ENCODE peak calls at places on chromosome 9, in seven cellular contexts. D, L, M, X, U, N and T are unnamed samples.

GRCh38 chr9:98554752-98555151 is 154.0 kb downstream of the GABBR2 start:
- DNase-seq in L (no peak), X (no peak), N (no peak), D (no peak), M (no peak), U (no peak), T (no peak)

GRCh38 chr9:104075801-104076753 is 18.0 kb upstream of the SMC2 start:
- DNase-seq in L (no peak), X (no peak), D (peak; percentile 74), U (no peak), N (no peak), M (peak; percentile 8), T (no peak)

GRCh38 chr9:37311938-37312730 is 110.4 kb upstream of the GRHPR start:
- DNase-seq in X (no peak), D (peak; percentile 43), M (peak; percentile 26), N (no peak), U (no peak), L (no peak), T (no peak)

GRCh38 chr9:89496645-89497044 is 1.3 kb downstream of the SEMA4D start:
- DNase-seq in M (no peak), N (no peak), D (no peak), X (no peak), L (no peak), U (no peak), T (no peak)

GRCh38 chr9:135702002-135702721 is at the start of gene KCNT1:
- DNase-seq in X (no peak), N (peak; percentile 88), U (peak; percentile 84), M (peak; percentile 51), D (peak; percentile 92), L (peak; percentile 10), T (peak; percentile 66)

GRCh38 chr9:37295178-37295577 is 127.3 kb upstream of the GRHPR start:
- DNase-seq in X (no peak), M (no peak), U (no peak), N (no peak), L (no peak), D (no peak), T (no peak)

GRCh38 chr9:136046555-136046921 is 48.6 kb downstream of the NACC2 start:
- DNase-seq in X (no peak), U (no peak), M (no peak), L (no peak), N (no peak), D (no peak), T (no peak)

GRCh38 chr9:86181379-86182315 is 77.8 kb downstream of the C9orf153 start:
- DNase-seq in M (peak; percentile 30), D (peak; percentile 37), X (no peak), U (no peak), N (no peak), L (no peak), T (no peak)

GRCh38 chr9:113545068-113545467 is 81.5 kb downstream of the RGS3 start:
- DNase-seq in U (no peak), D (no peak), L (no peak), X (no peak), M (no peak), N (no peak), T (no peak)

GRCh38 chr9:81595887-81596558 is 93.3 kb downstream of the TLE1 start:
- DNase-seq in N (no peak), M (no peak), D (no peak), U (no peak), L (no peak), X (no peak), T (peak; percentile 44)

GRCh38 chr9:131304676-131305366 is 15.3 kb downstream of the PLPP7 start:
- DNase-seq in M (peak; percentile 32), X (no peak), L (no peak), N (no peak), U (no peak), D (no peak), T (no peak)

GRCh38 chr9:4137755-4138154 is 162.1 kb downstream of the GLIS3 start:
- DNase-seq in M (peak; percentile 87), U (no peak), X (no peak), N (no peak), L (no peak), D (peak; percentile 17), T (no peak)

GRCh38 chr9:129990269-129991005 is 52.6 kb downstream of the FNBP1 start:
- DNase-seq in X (no peak), M (no peak), N (no peak), D (no peak), L (no peak), U (no peak), T (no peak)

GRCh38 chr9:76365028-76365427 is 29.2 kb downstream of the RFK start:
- DNase-seq in M (peak; percentile 75), X (no peak), L (no peak), N (no peak), D (peak; percentile 70), U (no peak), T (no peak)

GRCh38 chr9:105132576-105132975 is 111.9 kb upstream of the SLC44A1 start:
- DNase-seq in N (no peak), X (no peak), U (no peak), L (no peak), D (no peak), M (peak; percentile 80), T (no peak)

GRCh38 chr9:131678499-131679111 is 61.3 kb downstream of the RAPGEF1 start:
- DNase-seq in U (no peak), D (peak; percentile 100), N (peak; percentile 50), X (no peak), M (peak; percentile 92), L (peak; percentile 58), T (peak; percentile 42)

GRCh38 chr9:120411862-120412424 is 168.0 kb downstream of the CDK5RAP2 start:
- DNase-seq in L (no peak), D (no peak), M (no peak), X (no peak), N (no peak), U (no peak), T (no peak)

GRCh38 chr9:136520053-136520540 is 25.8 kb downstream of the NOTCH1 start:
- DNase-seq in M (no peak), N (no peak), D (no peak), L (no peak), X (no peak), U (peak; percentile 39), T (no peak)

GRCh38 chr9:111970827-111971226 is 74.2 kb downstream of the UGCG start:
- DNase-seq in M (no peak), U (no peak), N (no peak), L (no peak), D (peak; percentile 59), X (no peak), T (no peak)
- TF ChIP-seq CTCF in M (no peak), U (no peak), N (no peak), L (no peak), D (no peak), X (no peak), T (no peak)

DNA sequence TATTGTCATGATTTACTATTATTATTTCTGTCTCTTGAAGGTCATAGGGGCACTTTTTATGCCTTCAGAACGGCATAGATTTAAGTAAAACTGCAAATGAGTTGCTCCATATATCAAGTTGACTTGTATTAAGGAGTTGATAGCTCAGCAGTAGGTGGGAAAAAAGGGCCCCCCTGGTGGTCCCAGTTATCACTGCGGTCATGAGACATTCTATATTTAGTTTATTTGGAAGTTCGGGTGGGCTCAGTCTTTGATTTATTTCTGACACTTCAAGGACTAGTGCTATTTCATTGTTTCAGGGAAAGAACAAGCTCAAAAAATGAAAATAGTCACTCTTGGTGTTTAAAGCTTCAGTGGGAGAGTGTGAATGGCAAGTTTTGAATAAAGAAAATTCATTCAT is 159.3 kb downstream of the SLC24A2 start:
- DNase-seq in D (no peak), M (no peak), U (no peak), L (no peak), X (no peak), N (no peak), T (peak; percentile 25)
- TF ChIP-seq CTCF in D (no peak), M (no peak), U (peak; percentile 47), L (no peak), X (no peak), N (no peak), T (no peak)

GRCh38 chr9:128103589-128103962 is 24.0 kb downstream of the PTGES2 start:
- DNase-seq in D (no peak), L (no peak), N (peak; percentile 45), M (no peak), U (no peak), X (no peak), T (peak; percentile 56)
- TF ChIP-seq CTCF in D (no peak), L (peak; percentile 23), N (no peak), M (peak; percentile 51), U (peak; percentile 34), X (peak; percentile 10), T (peak; percentile 70)

GRCh38 chr9:134360180-134360759 is 34.0 kb downstream of the RXRA start:
- DNase-seq in M (no peak), N (no peak), U (no peak), L (no peak), X (no peak), D (no peak), T (no peak)
- TF ChIP-seq CTCF in M (no peak), N (no peak), U (no peak), L (no peak), X (no peak), D (no peak), T (no peak)

DNA sequence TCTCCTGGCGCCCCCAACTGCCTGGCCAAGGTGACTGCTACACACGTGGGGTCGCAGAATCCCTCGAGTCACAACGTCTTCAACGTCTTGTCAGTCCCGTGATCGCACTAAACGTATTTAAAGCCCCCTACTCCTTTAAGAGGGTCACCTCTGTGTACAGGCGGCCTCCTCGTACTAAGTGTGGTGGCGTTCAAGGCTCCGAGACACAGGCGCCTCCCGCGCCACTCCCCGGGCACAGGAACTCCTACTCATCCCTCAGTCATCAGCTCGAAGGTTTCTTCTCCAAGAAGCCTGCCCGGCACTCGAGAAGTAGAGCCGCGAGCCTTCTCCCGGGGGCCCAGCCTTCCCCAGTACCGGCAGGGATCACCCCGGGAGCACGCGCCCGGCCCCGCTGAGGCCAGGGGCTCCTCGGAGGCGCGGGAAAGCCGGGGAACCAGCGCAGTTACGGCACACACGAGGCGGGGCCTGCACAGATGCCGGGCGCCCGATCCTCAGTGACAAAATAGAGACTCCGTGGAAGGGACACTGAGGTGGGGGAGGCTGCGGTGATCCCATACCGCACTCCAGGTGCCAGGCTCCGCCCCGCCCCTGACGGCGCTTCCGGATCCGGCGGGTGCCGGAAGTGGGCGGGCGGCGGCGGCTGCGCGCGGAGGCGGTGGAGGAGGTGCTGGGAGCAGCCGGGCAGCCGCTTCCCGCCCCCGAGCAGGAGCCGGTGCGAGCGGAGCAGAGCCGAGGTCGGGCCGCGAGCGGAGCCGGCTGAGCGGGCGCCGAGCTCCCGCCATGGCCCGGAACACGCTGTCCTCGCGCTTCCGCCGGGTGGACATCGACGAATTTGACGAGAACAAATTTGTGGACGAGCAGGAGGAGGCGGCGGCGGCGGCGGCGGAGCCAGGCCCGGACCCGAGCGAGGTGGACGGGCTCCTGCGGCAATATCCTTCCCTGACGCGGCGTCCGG is 6.9 kb downstream of the ARPC5L start:
- DNase-seq in D (peak; percentile 98), L (peak; percentile 80), N (peak; percentile 89), M (peak; percentile 85), U (peak; percentile 77), X (peak; percentile 75), T (peak; percentile 95)
- TF ChIP-seq CTCF in D (no peak), L (peak; percentile 11), N (no peak), M (peak; percentile 2), U (peak; percentile 26), X (no peak), T (peak; percentile 70)